ENCODE peak calls at places on chromosomes 2 and 18, in seven cellular contexts. I, D, Y, L, A, M and E are unnamed samples.

GRCh38 chr18:73841661-73842060 is 306.0 kb downstream of the FBXO15 start:
- DNase-seq in I (no peak), D (no peak), Y (no peak), L (no peak), A (no peak), M (no peak), E (no peak)

GRCh38 chr2:147197754-147198153 is 647.1 kb upstream of the ACVR2A start:
- DNase-seq in I (no peak), D (no peak), Y (no peak), L (no peak), A (no peak), M (no peak), E (no peak)

GRCh38 chr18:30945769-30946168 is 96.8 kb downstream of the DSC3 start:
- DNase-seq in I (no peak), D (no peak), Y (peak), L (no peak), A (no peak), M (no peak), E (no peak)

GRCh38 chr2:162072976-162073775 is 839 bp downstream of the DPP4 start:
- DNase-seq in I (no peak), D (peak), Y (peak), L (no peak), A (peak), M (peak), E (peak)

GRCh38 chr2:150938586-150938985 is 323.1 kb downstream of the RBM43 start:
- DNase-seq in I (no peak), D (no peak), Y (no peak), L (no peak), A (no peak), M (no peak), E (no peak)

GRCh38 chr2:39682078-39682477 is 16.4 kb downstream of the TMEM178A start:
- DNase-seq in I (no peak), D (no peak), Y (no peak), L (no peak), A (no peak), M (no peak), E (no peak)

GRCh38 chr2:189072036-189072435 is 97.9 kb downstream of the COL3A1 start:
- DNase-seq in I (no peak), D (no peak), Y (no peak), L (no peak), A (no peak), M (no peak), E (no peak)

GRCh38 chr2:170969872-170970271 is 40.8 kb downstream of the GORASP2 start:
- DNase-seq in I (no peak), D (no peak), Y (no peak), L (no peak), A (no peak), M (no peak), E (no peak)

GRCh38 chr2:550860-551259 is 126.3 kb downstream of the TMEM18 start:
- DNase-seq in I (no peak), D (no peak), Y (no peak), L (no peak), A (no peak), M (no peak), E (no peak)

GRCh38 chr2:134144081-134144596 is 109.7 kb upstream of the MGAT5 start:
- DNase-seq in I (no peak), D (no peak), Y (no peak), L (no peak), A (no peak), M (no peak), E (no peak)

GRCh38 chr18:13890962-13891361 is 24.4 kb downstream of the MC2R start:
- DNase-seq in I (no peak), D (no peak), Y (no peak), L (no peak), A (no peak), M (no peak), E (no peak)

GRCh38 chr2:19897623-19898245 is 4.0 kb downstream of the TTC32 start:
- DNase-seq in I (no peak), D (no peak), Y (no peak), L (no peak), A (no peak), M (no peak), E (no peak)

GRCh38 chr2:138814123-138814883 is 34.1 kb upstream of the NXPH2 start:
- DNase-seq in I (no peak), D (no peak), Y (no peak), L (no peak), A (no peak), M (no peak), E (no peak)

GRCh38 chr2:100818003-100818605 is 1.8 kb upstream of the NPAS2 start:
- DNase-seq in I (peak), D (peak), Y (no peak), L (no peak), A (no peak), M (no peak), E (no peak)

GRCh38 chr2:213284105-213285090 is at the start of gene SPAG16:
- DNase-seq in I (peak), D (peak), Y (peak), L (peak), A (peak), M (peak), E (peak)

GRCh38 chr2:232365621-232366321 is 12.8 kb upstream of the ALPP start:
- DNase-seq in I (no peak), D (peak), Y (no peak), L (peak), A (peak), M (no peak), E (peak)

GRCh38 chr2:42568431-42569115 is at the start of gene MTA3:
- DNase-seq in I (peak), D (peak), Y (peak), L (peak), A (peak), M (peak), E (peak)
- TF ChIP-seq POLR2A in I (peak), D (peak), Y (no peak), L (no peak), A (no peak), M (no peak), E (no peak)

DNA sequence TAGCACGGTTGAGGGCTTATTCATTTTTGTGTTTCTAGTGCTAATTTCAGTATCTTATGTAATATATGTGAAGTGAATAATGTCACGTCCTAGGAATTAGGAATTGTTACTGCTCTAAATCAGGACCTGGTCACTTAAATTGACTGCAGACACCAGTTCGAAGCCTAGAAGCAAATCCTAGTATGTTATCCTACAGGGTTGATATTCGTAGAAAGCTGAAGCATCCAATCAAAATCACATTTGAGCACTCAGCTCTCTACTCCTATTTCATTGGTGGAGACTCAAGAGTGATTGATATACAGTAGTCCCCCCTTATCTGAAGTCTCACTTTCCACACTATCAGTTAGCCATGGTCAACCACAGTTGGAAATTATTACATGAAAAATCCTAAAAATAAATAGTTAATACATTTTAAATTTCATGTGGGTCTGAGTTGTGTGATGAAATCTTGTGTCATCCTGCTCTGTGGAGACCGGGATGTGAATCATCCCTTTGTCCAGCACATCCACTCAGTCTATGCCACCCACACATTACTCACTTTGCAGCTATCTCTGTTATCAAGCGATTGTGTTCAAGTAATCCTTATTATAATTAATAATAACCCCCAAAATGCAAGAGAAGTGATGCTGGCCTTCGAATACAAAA is 35.2 kb upstream of the SCN9A start:
- DNase-seq in I (no peak), D (no peak), Y (no peak), L (no peak), A (no peak), M (no peak), E (no peak)
- H3K27ac ChIP-seq in I (no peak), D (no peak), Y (no peak), L (no peak), A (no peak), M (no peak), E (no peak)

GRCh38 chr18:62610509-62611394 is 87.9 kb downstream of the ZCCHC2 start:
- DNase-seq in I (no peak), D (no peak), Y (no peak), L (no peak), A (no peak), M (peak), E (no peak)
- H3K4me3 ChIP-seq in I (peak), D (peak), Y (no peak), L (peak), A (peak), M (peak), E (no peak)

GRCh38 chr18:76822510-76823165 is at the start of gene ZNF236:
- DNase-seq in I (peak), D (peak), Y (peak), L (peak), A (peak), M (peak), E (peak)

GRCh38 chr18:76821356-76821874 is 942 bp upstream of the ZNF236 start:
- DNase-seq in I (no peak), D (no peak), Y (no peak), L (no peak), A (no peak), M (no peak), E (no peak)

GRCh38 chr18:76823574-76823973 is 1.2 kb downstream of the ZNF236 start:
- DNase-seq in I (no peak), D (no peak), Y (peak), L (peak), A (peak), M (peak), E (peak)

GRCh38 chr18:76823166-76823539 is 796 bp downstream of the ZNF236 start:
- DNase-seq in I (peak), D (no peak), Y (peak), L (peak), A (no peak), M (no peak), E (no peak)

DNA sequence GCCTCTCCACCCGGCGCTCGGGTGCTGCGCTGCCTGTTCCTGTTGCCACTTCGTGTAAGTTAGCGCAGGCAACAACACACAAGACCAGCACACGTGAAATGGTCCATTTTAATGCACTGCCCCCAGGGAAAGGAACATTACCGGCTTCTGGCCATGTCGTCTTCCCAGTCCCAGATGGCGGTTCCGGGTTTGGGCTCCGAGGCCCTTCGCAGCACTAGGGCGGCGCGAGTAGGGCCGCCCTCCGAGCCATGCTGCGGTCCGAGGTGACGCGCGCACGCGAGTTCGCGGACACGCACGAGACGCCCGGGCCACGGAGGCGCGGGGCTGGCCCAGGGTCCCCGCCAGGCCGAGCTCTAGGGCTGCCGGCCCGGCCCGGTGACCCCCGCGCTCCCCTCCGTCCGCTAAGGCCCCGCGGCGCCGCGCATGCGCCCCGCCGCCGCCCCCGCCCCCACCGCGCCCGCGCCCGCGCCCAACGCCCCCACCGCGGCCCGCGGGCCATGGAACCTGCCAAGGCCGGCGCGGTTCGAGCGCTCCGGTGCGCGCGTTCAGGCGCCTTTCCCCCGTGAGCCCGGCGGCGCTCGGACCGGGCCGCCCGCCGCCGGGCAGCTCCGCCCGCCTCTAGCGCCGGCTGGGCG is 365 bp upstream of the ZNF236 start:
- DNase-seq in I (peak), D (peak), Y (peak), L (peak), A (peak), M (peak), E (peak)
- TF ChIP-seq POLR2A in I (peak), D (peak), Y (peak), L (no peak), A (no peak), M (peak), E (peak)

DNA sequence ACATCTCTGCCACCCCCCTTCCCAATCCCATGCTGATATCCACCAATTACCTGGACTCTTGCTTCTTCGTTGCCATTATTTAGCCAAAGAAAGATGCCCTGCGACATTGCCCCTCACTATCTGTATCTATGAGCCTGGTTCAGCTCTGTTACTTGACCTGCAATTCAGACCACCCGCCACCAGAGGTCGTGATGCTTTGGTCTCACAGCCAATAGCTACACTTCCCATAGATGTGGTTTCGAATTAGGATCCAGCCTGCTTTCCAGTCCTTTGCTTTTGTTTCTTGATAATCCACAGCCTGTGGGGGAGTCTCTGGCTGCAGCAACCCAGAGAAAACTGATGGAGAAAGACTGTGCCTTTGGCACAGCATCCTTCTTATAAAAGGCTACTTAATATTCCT is 239.4 kb downstream of the KLHL29 start:
- DNase-seq in I (no peak), D (no peak), Y (no peak), L (peak), A (peak), M (no peak), E (no peak)
- H3K27ac ChIP-seq in I (no peak), D (no peak), Y (no peak), L (no peak), A (no peak), M (no peak), E (no peak)

GRCh38 chr18:21484851-21485636 is 115.5 kb downstream of the ESCO1 start:
- DNase-seq in I (no peak), D (no peak), Y (no peak), L (no peak), A (no peak), M (no peak), E (no peak)
- H3K4me3 ChIP-seq in I (no peak), D (no peak), Y (no peak), L (no peak), A (no peak), M (no peak), E (no peak)

GRCh38 chr2:165790461-165790860 is 3.6 kb downstream of the GALNT3 start:
- DNase-seq in I (no peak), D (no peak), Y (no peak), L (no peak), A (no peak), M (no peak), E (no peak)
- TF ChIP-seq POLR2A in I (no peak), D (no peak), Y (no peak), L (no peak), A (no peak), M (no peak), E (no peak)

GRCh38 chr2:233422649-233423435 is 68.5 kb downstream of the DGKD start:
- DNase-seq in I (no peak), D (no peak), Y (no peak), L (no peak), A (no peak), M (no peak), E (no peak)
- H3K27ac ChIP-seq in I (no peak), D (peak), Y (peak), L (no peak), A (no peak), M (no peak), E (no peak)

GRCh38 chr2:241734467-241735208 is at the start of gene D2HGDH:
- DNase-seq in I (peak), D (peak), Y (peak), L (peak), A (peak), M (peak), E (peak)

GRCh38 chr2:241733391-241734207 is 831 bp upstream of the D2HGDH start:
- DNase-seq in I (no peak), D (no peak), Y (no peak), L (peak), A (no peak), M (no peak), E (no peak)

GRCh38 chr2:241738040-241738686 is 3.7 kb downstream of the D2HGDH start:
- DNase-seq in I (no peak), D (no peak), Y (no peak), L (no peak), A (no peak), M (no peak), E (no peak)

GRCh38 chr2:241734208-241734466 is 293 bp upstream of the D2HGDH start:
- DNase-seq in I (no peak), D (no peak), Y (no peak), L (no peak), A (no peak), M (no peak), E (no peak)

DNA sequence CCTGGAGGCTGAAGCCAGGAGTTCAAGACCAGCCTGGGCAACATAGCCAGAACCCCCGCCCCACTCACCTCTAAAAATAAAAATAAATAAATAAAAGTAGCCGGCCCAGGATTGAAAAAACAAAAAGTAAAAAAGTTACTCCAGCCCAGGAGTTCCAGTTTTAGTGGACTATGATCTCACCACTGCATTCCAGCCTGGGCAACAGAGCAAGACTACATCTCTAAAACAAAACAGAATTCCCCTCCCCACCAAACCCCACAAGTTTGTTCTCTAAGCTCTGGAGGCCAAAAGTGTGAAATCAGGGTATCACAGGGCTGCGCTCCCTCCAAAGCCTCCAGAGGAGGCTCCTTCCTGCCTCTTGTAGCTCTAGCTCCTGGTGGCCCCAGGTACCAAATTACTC is 1.7 kb downstream of the D2HGDH start:
- DNase-seq in I (no peak), D (no peak), Y (no peak), L (no peak), A (no peak), M (no peak), E (no peak)
- H3K4me3 ChIP-seq in I (no peak), D (no peak), Y (peak), L (peak), A (peak), M (no peak), E (peak)